ENCODE peak calls at places on chromosomes 2 and 18, in six cellular contexts. One of them, this sample, is unnamed.

GRCh38 chr18:59056706-59057492 is 82.8 kb upstream of the SEC11C start:
- DNase-seq in MM.1S: peak; percentile 43
- DNase-seq in colonic mucosa: peak; percentile 79
- DNase-seq in IMR-90: peak; percentile 68
- DNase-seq in spleen: peak; percentile 90
- DNase-seq in GM23248: peak; percentile 77
- DNase-seq in this sample: no peak

GRCh38 chr2:104043864-104044263 is 810.1 kb upstream of the POU3F3 start:
- DNase-seq in MM.1S: peak; percentile 87
- DNase-seq in colonic mucosa: no peak
- DNase-seq in IMR-90: no peak
- DNase-seq in spleen: no peak
- DNase-seq in GM23248: no peak
- DNase-seq in this sample: no peak

GRCh38 chr2:104902317-104902716 is 48.4 kb downstream of the POU3F3 start:
- DNase-seq in MM.1S: no peak
- DNase-seq in colonic mucosa: no peak
- DNase-seq in IMR-90: no peak
- DNase-seq in spleen: no peak
- DNase-seq in GM23248: no peak
- DNase-seq in this sample: no peak

GRCh38 chr2:20717641-20718040 is 50.7 kb downstream of the GDF7 start:
- DNase-seq in MM.1S: no peak
- DNase-seq in colonic mucosa: no peak
- DNase-seq in IMR-90: no peak
- DNase-seq in spleen: no peak
- DNase-seq in GM23248: no peak
- DNase-seq in this sample: no peak

GRCh38 chr2:102826904-102827303 is 65.1 kb downstream of the TMEM182 start:
- DNase-seq in MM.1S: no peak
- DNase-seq in colonic mucosa: no peak
- DNase-seq in IMR-90: peak; percentile 16
- DNase-seq in spleen: no peak
- DNase-seq in GM23248: peak; percentile 20
- DNase-seq in this sample: no peak

GRCh38 chr2:41967426-41968181 is 80.2 kb upstream of the PKDCC start:
- DNase-seq in MM.1S: no peak
- DNase-seq in colonic mucosa: peak; percentile 80
- DNase-seq in IMR-90: no peak
- DNase-seq in spleen: no peak
- DNase-seq in GM23248: peak; percentile 69
- DNase-seq in this sample: no peak

GRCh38 chr2:22494156-22494555 is 890.8 kb upstream of the KLHL29 start:
- DNase-seq in MM.1S: no peak
- DNase-seq in colonic mucosa: no peak
- DNase-seq in IMR-90: no peak
- DNase-seq in spleen: no peak
- DNase-seq in GM23248: no peak
- DNase-seq in this sample: no peak

GRCh38 chr2:39015424-39015823 is 105.4 kb downstream of the SOS1 start:
- DNase-seq in MM.1S: no peak
- DNase-seq in colonic mucosa: no peak
- DNase-seq in IMR-90: no peak
- DNase-seq in spleen: no peak
- DNase-seq in GM23248: no peak
- DNase-seq in this sample: no peak

GRCh38 chr2:134412639-134412999 is 158.7 kb downstream of the MGAT5 start:
- DNase-seq in MM.1S: no peak
- DNase-seq in colonic mucosa: no peak
- DNase-seq in IMR-90: no peak
- DNase-seq in spleen: no peak
- DNase-seq in GM23248: no peak
- DNase-seq in this sample: no peak

GRCh38 chr18:62018034-62018760 is 125.4 kb upstream of the RNF152 start:
- DNase-seq in MM.1S: no peak
- DNase-seq in colonic mucosa: peak; percentile 31
- DNase-seq in IMR-90: peak; percentile 95
- DNase-seq in spleen: no peak
- DNase-seq in GM23248: peak; percentile 77
- DNase-seq in this sample: no peak

GRCh38 chr18:80253871-80254492 is 6.7 kb upstream of the PARD6G start:
- DNase-seq in MM.1S: no peak
- DNase-seq in colonic mucosa: no peak
- DNase-seq in IMR-90: no peak
- DNase-seq in spleen: no peak
- DNase-seq in GM23248: peak; percentile 56
- DNase-seq in this sample: no peak

GRCh38 chr2:101766871-101767739 is 69.6 kb downstream of the MAP4K4 start:
- DNase-seq in MM.1S: no peak
- DNase-seq in colonic mucosa: no peak
- DNase-seq in IMR-90: peak; percentile 93
- DNase-seq in spleen: no peak
- DNase-seq in GM23248: peak; percentile 93
- DNase-seq in this sample: peak; percentile 42

GRCh38 chr2:156320491-156320896 is 12.0 kb downstream of the NR4A2 start:
- DNase-seq in MM.1S: no peak
- DNase-seq in colonic mucosa: peak; percentile 65
- DNase-seq in IMR-90: peak; percentile 61
- DNase-seq in spleen: no peak
- DNase-seq in GM23248: peak; percentile 53
- DNase-seq in this sample: no peak

GRCh38 chr18:60649107-60649506 is 276.5 kb upstream of the MC4R start:
- DNase-seq in MM.1S: peak; percentile 88
- DNase-seq in colonic mucosa: no peak
- DNase-seq in IMR-90: no peak
- DNase-seq in spleen: no peak
- DNase-seq in GM23248: no peak
- DNase-seq in this sample: no peak

GRCh38 chr18:51068111-51068510 is 38.1 kb downstream of the SMAD4 start:
- DNase-seq in MM.1S: no peak
- DNase-seq in colonic mucosa: no peak
- DNase-seq in IMR-90: peak; percentile 77
- DNase-seq in spleen: no peak
- DNase-seq in GM23248: peak; percentile 67
- DNase-seq in this sample: no peak

GRCh38 chr2:237290249-237290648 is 123.7 kb downstream of the COL6A3 start:
- DNase-seq in MM.1S: no peak
- DNase-seq in colonic mucosa: peak; percentile 55
- DNase-seq in IMR-90: peak; percentile 77
- DNase-seq in spleen: no peak
- DNase-seq in GM23248: peak; percentile 94
- DNase-seq in this sample: no peak

GRCh38 chr2:120403676-120404075 is 57.7 kb downstream of the INHBB start:
- DNase-seq in MM.1S: no peak
- DNase-seq in colonic mucosa: no peak
- DNase-seq in IMR-90: no peak
- DNase-seq in spleen: peak; percentile 31
- DNase-seq in GM23248: no peak
- DNase-seq in this sample: no peak

GRCh38 chr2:232434091-232434490 is 21.9 kb upstream of the ALPI start:
- DNase-seq in MM.1S: no peak
- DNase-seq in colonic mucosa: no peak
- DNase-seq in IMR-90: no peak
- DNase-seq in spleen: peak; percentile 45
- DNase-seq in GM23248: no peak
- DNase-seq in this sample: no peak

GRCh38 chr2:25266399-25266798 is 75.3 kb downstream of the DNMT3A start:
- DNase-seq in MM.1S: no peak
- DNase-seq in colonic mucosa: no peak
- DNase-seq in IMR-90: no peak
- DNase-seq in spleen: no peak
- DNase-seq in GM23248: no peak
- DNase-seq in this sample: no peak

GRCh38 chr2:8728305-8729015 is 46.6 kb downstream of the ID2 start:
- DNase-seq in MM.1S: no peak
- DNase-seq in colonic mucosa: no peak
- DNase-seq in IMR-90: no peak
- DNase-seq in spleen: no peak
- DNase-seq in GM23248: no peak
- DNase-seq in this sample: no peak

GRCh38 chr18:7021994-7022840 is 95.4 kb downstream of the LAMA1 start:
- DNase-seq in MM.1S: peak; percentile 68
- DNase-seq in colonic mucosa: peak; percentile 75
- DNase-seq in IMR-90: peak; percentile 43
- DNase-seq in spleen: no peak
- DNase-seq in GM23248: peak; percentile 47
- DNase-seq in this sample: peak; percentile 8

GRCh38 chr2:161488131-161488699 is 72.1 kb downstream of the TBR1 start:
- DNase-seq in MM.1S: no peak
- DNase-seq in colonic mucosa: no peak
- DNase-seq in IMR-90: no peak
- DNase-seq in spleen: no peak
- DNase-seq in GM23248: no peak
- DNase-seq in this sample: no peak

GRCh38 chr18:76935722-76936337 is 113.5 kb downstream of the ZNF236 start:
- DNase-seq in MM.1S: no peak
- DNase-seq in colonic mucosa: no peak
- DNase-seq in IMR-90: no peak
- DNase-seq in spleen: no peak
- DNase-seq in GM23248: no peak
- DNase-seq in this sample: no peak

GRCh38 chr2:65634304-65634703 is 201.9 kb upstream of the SPRED2 start:
- DNase-seq in MM.1S: no peak
- DNase-seq in colonic mucosa: no peak
- DNase-seq in IMR-90: no peak
- DNase-seq in spleen: no peak
- DNase-seq in GM23248: no peak
- DNase-seq in this sample: peak; percentile 53

GRCh38 chr18:11305507-11305906 is 156.1 kb upstream of the PIEZO2 start:
- DNase-seq in MM.1S: no peak
- DNase-seq in colonic mucosa: no peak
- DNase-seq in IMR-90: no peak
- DNase-seq in spleen: no peak
- DNase-seq in GM23248: no peak
- DNase-seq in this sample: no peak

GRCh38 chr2:26178746-26179436 is 6.0 kb downstream of the GAREM2 start:
- DNase-seq in MM.1S: peak; percentile 47
- DNase-seq in colonic mucosa: peak; percentile 68
- DNase-seq in IMR-90: no peak
- DNase-seq in spleen: peak; percentile 84
- DNase-seq in GM23248: peak; percentile 46
- DNase-seq in this sample: no peak

GRCh38 chr2:55923091-55923977 is at the start of gene EFEMP1:
- DNase-seq in MM.1S: peak; percentile 83
- DNase-seq in colonic mucosa: peak; percentile 49
- DNase-seq in IMR-90: peak; percentile 62
- DNase-seq in spleen: peak; percentile 73
- DNase-seq in GM23248: peak; percentile 79
- DNase-seq in this sample: no peak

GRCh38 chr2:664063-664462 is 13.1 kb downstream of the TMEM18 start:
- DNase-seq in MM.1S: no peak
- DNase-seq in colonic mucosa: no peak
- DNase-seq in IMR-90: no peak
- DNase-seq in spleen: no peak
- DNase-seq in GM23248: no peak
- DNase-seq in this sample: no peak

GRCh38 chr2:665340-666073 is 11.7 kb downstream of the TMEM18 start:
- DNase-seq in MM.1S: no peak
- DNase-seq in colonic mucosa: no peak
- DNase-seq in IMR-90: no peak
- DNase-seq in spleen: no peak
- DNase-seq in GM23248: no peak
- DNase-seq in this sample: no peak

GRCh38 chr2:667332-668000 is 9.7 kb downstream of the TMEM18 start:
- DNase-seq in MM.1S: no peak
- DNase-seq in colonic mucosa: no peak
- DNase-seq in IMR-90: peak; percentile 85
- DNase-seq in spleen: no peak
- DNase-seq in GM23248: peak; percentile 89
- DNase-seq in this sample: peak; percentile 12

GRCh38 chr2:669323-669722 is 7.9 kb downstream of the TMEM18 start:
- DNase-seq in MM.1S: no peak
- DNase-seq in colonic mucosa: no peak
- DNase-seq in IMR-90: peak; percentile 84
- DNase-seq in spleen: no peak
- DNase-seq in GM23248: peak; percentile 38
- DNase-seq in this sample: no peak

DNA sequence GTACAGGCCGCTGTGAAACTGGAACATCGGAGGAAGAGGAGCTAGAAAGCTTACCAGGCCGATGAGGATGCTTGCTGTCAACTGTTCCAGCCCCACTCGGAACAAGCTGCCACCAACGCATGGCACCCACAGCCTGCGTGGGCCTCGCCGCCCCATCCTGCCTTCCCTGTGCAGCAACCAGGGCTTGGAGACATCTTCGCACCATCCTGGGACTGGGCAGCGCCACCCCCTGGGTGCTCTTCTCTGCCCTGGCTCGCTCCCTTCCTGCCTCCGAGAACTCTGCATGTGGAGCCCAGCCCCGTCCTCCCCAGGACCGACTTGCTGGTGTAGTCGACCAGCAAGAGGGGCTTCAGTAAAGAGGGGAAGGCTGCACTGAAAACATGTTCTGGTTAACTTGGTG is 10.8 kb downstream of the TMEM18 start:
- DNase-seq in MM.1S: no peak
- DNase-seq in colonic mucosa: no peak
- DNase-seq in IMR-90: no peak
- DNase-seq in spleen: no peak
- DNase-seq in GM23248: no peak
- DNase-seq in this sample: no peak
- H3K36me3 ChIP-seq in MM.1S: peaks cover 7% of the 10 kb centered on the region
- H3K36me3 ChIP-seq in colonic mucosa: peaks cover 9% of the 10 kb centered on the region
- H3K36me3 ChIP-seq in IMR-90: peaks cover 20% of the 10 kb centered on the region
- H3K36me3 ChIP-seq in spleen: no peaks in the 10 kb centered on the region
- H3K36me3 ChIP-seq in GM23248: peaks cover 18% of the 10 kb centered on the region
- H3K36me3 ChIP-seq in this sample: peaks cover 15% of the 10 kb centered on the region

DNA sequence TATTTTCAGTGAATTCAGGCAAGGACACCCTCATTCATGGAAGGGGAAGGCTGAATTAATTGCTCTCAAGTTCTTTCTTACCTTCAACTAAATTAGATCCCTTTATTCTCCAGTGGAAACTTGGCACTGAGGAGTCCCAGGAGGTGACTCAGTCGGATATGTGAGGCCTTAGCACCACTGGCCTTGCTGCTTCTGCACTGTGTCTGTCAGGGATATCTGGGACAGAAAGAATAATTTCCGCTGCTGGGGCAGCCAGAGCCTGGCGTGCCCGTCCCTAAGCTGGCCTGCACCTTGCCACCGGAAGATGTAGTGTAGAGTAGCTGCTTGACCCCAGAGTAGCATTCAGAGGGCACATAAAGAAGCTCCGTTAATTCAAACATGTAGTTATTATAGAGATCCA is 53.4 kb downstream of the LIMS1 start:
- DNase-seq in MM.1S: no peak
- DNase-seq in colonic mucosa: no peak
- DNase-seq in IMR-90: peak; percentile 77
- DNase-seq in spleen: no peak
- DNase-seq in GM23248: peak; percentile 93
- DNase-seq in this sample: no peak
- H3K4me3 ChIP-seq in MM.1S: no peak overlapping the region
- H3K4me3 ChIP-seq in colonic mucosa: no peak overlapping the region
- H3K4me3 ChIP-seq in IMR-90: no peak overlapping the region
- H3K4me3 ChIP-seq in spleen: no peak overlapping the region
- H3K4me3 ChIP-seq in GM23248: no peak overlapping the region
- H3K4me3 ChIP-seq in this sample: no peak overlapping the region

GRCh38 chr2:45964226-45964841 is 312.9 kb downstream of the PRKCE start:
- DNase-seq in MM.1S: no peak
- DNase-seq in colonic mucosa: peak; percentile 96
- DNase-seq in IMR-90: peak; percentile 90
- DNase-seq in spleen: peak; percentile 80
- DNase-seq in GM23248: peak; percentile 96
- DNase-seq in this sample: no peak
- H3K4me1 ChIP-seq in MM.1S: peaks cover 2% of the 10 kb centered on the region
- H3K4me1 ChIP-seq in colonic mucosa: peaks cover 4% of the 10 kb centered on the region
- H3K4me1 ChIP-seq in IMR-90: peaks cover 21% of the 10 kb centered on the region
- H3K4me1 ChIP-seq in spleen: peaks cover 22% of the 10 kb centered on the region
- H3K4me1 ChIP-seq in GM23248: peaks cover 59% of the 10 kb centered on the region
- H3K4me1 ChIP-seq in this sample: no peaks in the 10 kb centered on the region

GRCh38 chr2:163953390-163953907 is 217.6 kb upstream of the FIGN start:
- DNase-seq in MM.1S: no peak
- DNase-seq in colonic mucosa: no peak
- DNase-seq in IMR-90: no peak
- DNase-seq in spleen: no peak
- DNase-seq in GM23248: no peak
- DNase-seq in this sample: no peak
- H3K36me3 ChIP-seq in MM.1S: no peaks in the 10 kb centered on the region
- H3K36me3 ChIP-seq in colonic mucosa: no peaks in the 10 kb centered on the region
- H3K36me3 ChIP-seq in IMR-90: no peaks in the 10 kb centered on the region
- H3K36me3 ChIP-seq in spleen: no peaks in the 10 kb centered on the region
- H3K36me3 ChIP-seq in GM23248: no peaks in the 10 kb centered on the region
- H3K36me3 ChIP-seq in this sample: no peaks in the 10 kb centered on the region

This sample was measured in HAP-1.